ENCODE peak calls at places on chromosomes 1 and 21, in five cellular contexts. A is BE2C, Q is thoracic aorta, V is pancreas, W is upper lobe of right lung. K is an unnamed sample.

GRCh38 chr1:160208179-160209040 is 3.2 kb downstream of the PEA15 start:
- DNase-seq in W (no peak), Q (no peak), A (no peak), V (no peak), K (no peak)

GRCh38 chr1:25695066-25695990 is 78.7 kb downstream of the MAN1C1 start:
- DNase-seq in V (no peak), A (no peak), W (peak; percentile 80), Q (peak; percentile 66), K (no peak)

GRCh38 chr1:246680696-246681127 is 43.5 kb upstream of the SCCPDH start:
- DNase-seq in V (no peak), Q (no peak), W (no peak), A (peak; percentile 36), K (no peak)

GRCh38 chr1:111045033-111045722 is 81.5 kb upstream of the LRIF1 start:
- DNase-seq in V (no peak), W (no peak), A (no peak), Q (no peak), K (no peak)

GRCh38 chr1:224880593-224881307 is 48.7 kb upstream of the DNAH14 start:
- DNase-seq in V (no peak), W (no peak), Q (no peak), A (no peak), K (no peak)

GRCh38 chr21:38667466-38667865 is 138.3 kb upstream of the ETS2 start:
- DNase-seq in Q (no peak), V (no peak), W (no peak), A (no peak), K (no peak)

GRCh38 chr1:115340879-115341278 is 2.8 kb upstream of the NGF start:
- DNase-seq in A (no peak), W (no peak), V (no peak), Q (no peak), K (no peak)

GRCh38 chr1:10901091-10901893 is 104.8 kb upstream of the CASZ1 start:
- DNase-seq in A (peak; percentile 58), W (peak; percentile 81), V (no peak), Q (no peak), K (no peak)

GRCh38 chr1:6869002-6869380 is 83.7 kb downstream of the CAMTA1 start:
- DNase-seq in Q (no peak), W (no peak), V (no peak), A (no peak), K (no peak)

GRCh38 chr1:180916771-180917170 is 4.1 kb downstream of the KIAA1614 start:
- DNase-seq in A (no peak), W (peak; percentile 48), Q (no peak), V (no peak), K (no peak)

DNA sequence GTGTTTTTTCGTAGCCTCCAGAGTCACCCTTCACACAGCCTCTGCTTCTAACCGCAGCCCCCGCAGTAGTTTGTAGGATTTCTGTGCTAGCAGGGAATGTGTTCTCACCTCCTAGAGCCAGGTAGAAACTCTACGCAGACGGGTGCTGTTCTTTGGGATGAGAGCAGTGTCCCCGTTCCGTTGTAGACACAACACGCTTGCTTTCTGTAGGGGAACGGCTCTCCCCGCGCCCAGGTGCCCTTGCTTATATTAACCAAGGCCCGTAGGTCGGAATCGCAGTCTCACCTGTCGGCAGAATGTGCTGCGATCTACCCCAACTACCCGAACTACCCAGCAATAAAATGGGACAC is 111.8 kb upstream of the NBPF11 start:
- DNase-seq in W (no peak), Q (no peak), V (no peak), A (no peak), K (no peak)
- H3K4me3 ChIP-seq in W (peak overlapping the region; percentile 51), Q (peak overlapping the region; percentile 77), V (peak overlapping the region; percentile 44), A (peak overlapping the region; percentile 79), K (peak overlapping the region; percentile 59)

GRCh38 chr1:64864018-64864945 is 102.1 kb downstream of the JAK1 start:
- DNase-seq in Q (no peak), W (peak; percentile 82), A (no peak), V (no peak), K (peak; percentile 33)

GRCh38 chr1:64856564-64856963 is 109.8 kb downstream of the JAK1 start:
- DNase-seq in Q (no peak), V (peak; percentile 74), W (peak; percentile 83), A (no peak), K (no peak)

GRCh38 chr1:64865105-64865757 is 101.1 kb downstream of the JAK1 start:
- DNase-seq in W (no peak), V (no peak), Q (no peak), A (no peak), K (no peak)

GRCh38 chr1:64857347-64857746 is 109.0 kb downstream of the JAK1 start:
- DNase-seq in Q (no peak), W (no peak), A (no peak), V (no peak), K (no peak)

DNA sequence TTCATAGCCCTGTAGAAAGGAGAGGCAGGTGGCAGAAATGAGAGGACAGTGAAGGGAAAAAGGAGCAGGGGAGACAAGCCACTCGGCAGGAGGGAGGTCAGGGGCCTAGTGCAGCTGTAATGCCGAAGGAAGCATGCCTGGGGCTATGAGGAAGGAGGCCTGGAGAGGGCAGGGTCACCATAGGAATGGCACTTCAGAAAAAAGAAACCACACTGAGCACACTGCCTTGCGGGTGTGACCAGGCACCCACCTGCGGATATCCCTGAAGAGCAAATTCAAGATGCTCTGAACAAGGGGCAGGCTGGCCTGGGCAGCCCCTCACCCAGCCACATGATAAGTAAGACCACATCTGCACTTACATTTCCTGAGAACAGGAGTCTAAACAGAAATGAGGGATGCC is 104.7 kb downstream of the JAK1 start:
- DNase-seq in W (no peak), A (peak; percentile 12), V (no peak), Q (no peak), K (no peak)
- TF ChIP-seq CTCF in W (peak; percentile 35), A (no peak), V (no peak), Q (no peak), K (peak; percentile 18)

GRCh38 chr1:152034654-152035405 is 2.0 kb downstream of the S100A11 start:
- DNase-seq in Q (no peak), W (no peak), V (no peak), A (peak; percentile 59), K (peak; percentile 79)

GRCh38 chr1:152037920-152038658 is 1.3 kb upstream of the S100A11 start:
- DNase-seq in A (no peak), W (no peak), V (no peak), Q (no peak), K (no peak)

GRCh38 chr1:152036316-152037216 is at the start of gene S100A11:
- DNase-seq in Q (peak; percentile 84), V (peak; percentile 88), A (peak; percentile 88), W (peak; percentile 98), K (peak; percentile 48)

GRCh38 chr1:152034324-152034653 is 2.5 kb downstream of the S100A11 start:
- DNase-seq in V (no peak), W (no peak), Q (no peak), A (no peak), K (no peak)

GRCh38 chr1:152035406-152036315 is 1.1 kb downstream of the S100A11 start:
- DNase-seq in W (no peak), A (no peak), V (no peak), Q (no peak), K (no peak)
- H3K4me3 ChIP-seq in W (peak overlapping the region; percentile 88), A (peak overlapping the region; percentile 83), V (peak overlapping the region; percentile 58), Q (peak overlapping the region; percentile 88), K (peak overlapping the region; percentile 64)

GRCh38 chr21:14303731-14304488 is 79.0 kb downstream of the HSPA13 start:
- DNase-seq in V (no peak), Q (no peak), W (no peak), A (no peak), K (no peak)

GRCh38 chr21:14308234-14308633 is 74.7 kb downstream of the HSPA13 start:
- DNase-seq in A (no peak), W (no peak), Q (no peak), V (no peak), K (no peak)

GRCh38 chr21:14306143-14306907 is 76.6 kb downstream of the HSPA13 start:
- DNase-seq in A (no peak), W (no peak), V (no peak), Q (no peak), K (no peak)
- TF ChIP-seq CTCF in A (no peak), W (no peak), V (no peak), Q (peak; percentile 15), K (no peak)

K was measured in HCT116.